ENCODE peak calls at places on chromosomes 3 and 15, in six cellular contexts. F is cardiac fibroblast; Y is HCT116; D is CD8-positive, alpha-beta T cell; C is GM18507; B is heart left ventricle. H is an unnamed sample.

GRCh38 chr3:40043444-40043755 is 234.0 kb downstream of the MYRIP start:
- DNase-seq in C (no peak), D (no peak), Y (no peak), F (peak; percentile 76), B (no peak), H (peak; percentile 55)

GRCh38 chr3:170709046-170709445 is 123.2 kb upstream of the SLC7A14 start:
- DNase-seq in B (no peak), C (no peak), D (no peak), F (peak; percentile 75), Y (no peak), H (no peak)

GRCh38 chr3:151155409-151156128 is 47.4 kb downstream of the GPR171 start:
- DNase-seq in Y (no peak), D (no peak), F (no peak), C (no peak), B (no peak), H (no peak)

GRCh38 chr3:175443682-175444081 is 584.5 kb downstream of the NAALADL2 start:
- DNase-seq in Y (no peak), B (no peak), F (no peak), C (no peak), D (no peak), H (no peak)

GRCh38 chr3:44825264-44825925 is 36.3 kb upstream of the TMEM42 start:
- DNase-seq in D (no peak), Y (no peak), C (no peak), F (peak; percentile 36), B (no peak), H (no peak)

GRCh38 chr3:76203578-76203977 is 418.2 kb upstream of the ZNF717 start:
- DNase-seq in C (no peak), B (no peak), Y (no peak), F (no peak), D (no peak), H (no peak)

GRCh38 chr3:79016587-79017380 is 751.0 kb downstream of the ROBO1 start:
- DNase-seq in F (no peak), D (no peak), Y (no peak), B (no peak), C (no peak), H (no peak)

GRCh38 chr3:55558316-55558715 is 71.2 kb upstream of the WNT5A start:
- DNase-seq in D (no peak), C (no peak), Y (no peak), B (no peak), F (no peak), H (no peak)

GRCh38 chr3:39361252-39361927 is 21.8 kb upstream of the SLC25A38 start:
- DNase-seq in D (peak; percentile 56), F (no peak), B (no peak), Y (no peak), C (no peak), H (no peak)

GRCh38 chr3:5013021-5013906 is 34.0 kb downstream of the BHLHE40 start:
- DNase-seq in F (no peak), B (no peak), D (no peak), Y (peak; percentile 85), C (no peak), H (no peak)

GRCh38 chr15:66701422-66702034 is 508 bp upstream of the SMAD6 start:
- DNase-seq in C (no peak), B (peak; percentile 65), Y (peak; percentile 27), D (peak; percentile 35), F (no peak), H (peak; percentile 31)

H was measured in dermis microvascular lymphatic vessel endothelial cell.